ENCODE peak calls at places on chromosomes 2 and 18, in nine cellular contexts. O is endodermal cell, H is K562, Q is thoracic aorta, Y is fibroblast of lung, R is HFF-Myc, S is cardiac fibroblast, U is GM12878, F is chondrocyte. K is an unnamed sample.
A peak's percentile ranks its signal among the peaks of the same experiment; 100 is the strongest.

GRCh38 chr2:214436470-214436869 is 25.6 kb downstream of the VWC2L start:
- DNase-seq in O (no peak), H (no peak), Q (no peak), Y (no peak), R (no peak), S (no peak), U (no peak), F (no peak), K (no peak)

GRCh38 chr18:63586431-63586830 is 712 bp upstream of the SERPINB13 start:
- DNase-seq in O (no peak), H (no peak), Q (no peak), Y (no peak), R (no peak), S (no peak), U (no peak), F (no peak), K (no peak)

GRCh38 chr2:231984992-231985391 is 23.5 kb downstream of the DIS3L2 start:
- DNase-seq in O (no peak), H (no peak), Q (no peak), Y (no peak), R (no peak), S (no peak), U (no peak), F (no peak), K (no peak)

GRCh38 chr2:168457177-168457905 is 1.3 kb downstream of the CERS6 start:
- DNase-seq in O (no peak), H (peak; percentile 18), Q (no peak), Y (no peak), R (no peak), S (peak; percentile 7), U (peak; percentile 42), F (no peak), K (no peak)

GRCh38 chr2:26561918-26562810 is 79.0 kb downstream of the CIB4 start:
- DNase-seq in O (peak; percentile 53), H (peak; percentile 25), Q (no peak), Y (peak; percentile 10), R (no peak), S (peak; percentile 52), U (no peak), F (no peak), K (no peak)

GRCh38 chr2:170396799-170397459 is 219.0 kb downstream of the MYO3B start:
- DNase-seq in O (no peak), H (peak; percentile 37), Q (no peak), Y (peak; percentile 28), R (no peak), S (peak; percentile 6), U (no peak), F (no peak), K (no peak)

GRCh38 chr18:37380546-37381110 is 185.0 kb downstream of the CELF4 start:
- DNase-seq in O (no peak), H (no peak), Q (no peak), Y (no peak), R (no peak), S (no peak), U (no peak), F (no peak), K (no peak)

GRCh38 chr2:235270951-235271350 is 222.9 kb upstream of the AGAP1 start:
- DNase-seq in O (no peak), H (peak; percentile 3), Q (no peak), Y (peak; percentile 52), R (no peak), S (peak; percentile 38), U (peak; percentile 25), F (no peak), K (no peak)

GRCh38 chr2:172090044-172090946 is 5.0 kb downstream of the DLX1 start:
- DNase-seq in O (peak; percentile 81), H (no peak), Q (no peak), Y (no peak), R (no peak), S (no peak), U (no peak), F (no peak), K (no peak)

GRCh38 chr2:37911296-37911888 is 13.7 kb upstream of the RMDN2 start:
- DNase-seq in O (no peak), H (no peak), Q (no peak), Y (peak; percentile 60), R (no peak), S (peak; percentile 20), U (no peak), F (no peak), K (no peak)

GRCh38 chr2:16643099-16643498 is 22.5 kb downstream of the CYRIA start:
- DNase-seq in O (no peak), H (no peak), Q (no peak), Y (no peak), R (no peak), S (peak; percentile 31), U (no peak), F (no peak), K (no peak)
- TF ChIP-seq CTCF in O (no peak), H (no peak), Q (no peak), Y (no peak), R (no peak), S (no peak), U (no peak), F (no peak), K (no peak)

GRCh38 chr2:223760838-223761502 is 76.4 kb downstream of the AP1S3 start:
- DNase-seq in O (peak; percentile 64), H (peak; percentile 8), Q (peak; percentile 7), Y (peak; percentile 77), R (peak; percentile 54), S (peak; percentile 57), U (peak; percentile 53), F (no peak), K (no peak)
- TF ChIP-seq CTCF in O (peak; percentile 65), H (no peak), Q (no peak), Y (no peak), R (peak; percentile 15), S (no peak), U (peak; percentile 46), F (peak; percentile 38), K (no peak)

GRCh38 chr2:9419558-9419957 is 3.8 kb downstream of the ITGB1BP1 start:
- DNase-seq in O (no peak), H (no peak), Q (no peak), Y (no peak), R (no peak), S (no peak), U (no peak), F (no peak), K (no peak)
- TF ChIP-seq CTCF in O (no peak), H (no peak), Q (no peak), Y (no peak), R (no peak), S (no peak), U (no peak), F (no peak), K (no peak)

GRCh38 chr18:50203801-50204604 is 9.1 kb upstream of the MYO5B start:
- DNase-seq in O (peak; percentile 91), H (peak; percentile 60), Q (no peak), Y (peak; percentile 22), R (no peak), S (peak; percentile 39), U (no peak), F (no peak), K (peak; percentile 65)
- TF ChIP-seq CTCF in O (peak; percentile 85), H (peak; percentile 64), Q (peak; percentile 63), Y (peak; percentile 42), R (peak; percentile 70), S (peak; percentile 62), U (peak; percentile 52), F (peak; percentile 86), K (peak; percentile 65)

GRCh38 chr18:31102020-31102684 is at the start of gene DSC2:
- DNase-seq in O (peak; percentile 90), H (peak; percentile 79), Q (no peak), Y (no peak), R (no peak), S (no peak), U (no peak), F (peak; percentile 84), K (peak; percentile 81)
- TF ChIP-seq CTCF in O (no peak), H (no peak), Q (no peak), Y (no peak), R (no peak), S (no peak), U (no peak), F (no peak), K (no peak)

GRCh38 chr18:52716926-52717325 is 376.9 kb downstream of the DCC start:
- DNase-seq in O (no peak), H (peak; percentile 0), Q (no peak), Y (peak; percentile 9), R (no peak), S (peak; percentile 6), U (no peak), F (no peak), K (peak; percentile 13)
- TF ChIP-seq CTCF in O (peak; percentile 61), H (no peak), Q (no peak), Y (peak; percentile 13), R (no peak), S (no peak), U (no peak), F (peak; percentile 46), K (peak; percentile 20)

GRCh38 chr2:1136071-1136470 is 185.4 kb downstream of the SNTG2 start:
- DNase-seq in O (peak; percentile 62), H (peak; percentile 4), Q (no peak), Y (peak; percentile 6), R (no peak), S (peak; percentile 1), U (no peak), F (no peak), K (no peak)
- TF ChIP-seq CTCF in O (peak; percentile 71), H (peak; percentile 19), Q (no peak), Y (no peak), R (peak; percentile 5), S (peak; percentile 30), U (no peak), F (peak; percentile 71), K (peak; percentile 55)

K was measured in nephron progenitor cell.